ENCODE peak calls at places on chromosomes 3 and 15, in ten cellular contexts. L is G401; O is effector CD4-positive, alpha-beta T cell; E is cardiac fibroblast; Y is endothelial cell; Q is head of caudate nucleus; B is bronchial epithelial cell; R is foreskin melanocyte; P is fibroblast of lung; K is dorsolateral prefrontal cortex. M is an unnamed sample.
A peak's percentile ranks its signal among the peaks of the same experiment; 100 is the strongest.

GRCh38 chr3:8318002-8318649 is 183.5 kb upstream of the LMCD1 start:
- DNase-seq in L (peak; percentile 6), O (no peak), E (peak; percentile 11), Y (no peak), Q (no peak), B (no peak), R (no peak), P (peak; percentile 40), K (no peak), M (no peak)

GRCh38 chr3:19457449-19457848 is 309.1 kb downstream of the KCNH8 start:
- DNase-seq in L (no peak), O (no peak), E (no peak), Y (no peak), Q (no peak), B (peak; percentile 98), R (peak; percentile 11), P (no peak), K (no peak), M (peak; percentile 2)

GRCh38 chr3:170726976-170727661 is 141.2 kb upstream of the SLC7A14 start:
- DNase-seq in L (no peak), O (no peak), E (peak; percentile 97), Y (no peak), Q (no peak), B (peak; percentile 91), R (no peak), P (peak; percentile 92), K (no peak), M (peak; percentile 83)

GRCh38 chr3:172209333-172210321 is 170.2 kb downstream of the FNDC3B start:
- DNase-seq in L (no peak), O (no peak), E (no peak), Y (no peak), Q (no peak), B (no peak), R (no peak), P (no peak), K (no peak), M (no peak)

GRCh38 chr15:29883126-29883525 is 60.9 kb upstream of the TJP1 start:
- DNase-seq in L (no peak), O (no peak), E (no peak), Y (no peak), Q (no peak), B (no peak), R (no peak), P (peak; percentile 47), K (no peak), M (no peak)

GRCh38 chr15:60400957-60401356 is 3.2 kb upstream of the ANXA2 start:
- DNase-seq in L (no peak), O (no peak), E (no peak), Y (no peak), Q (no peak), B (no peak), R (no peak), P (no peak), K (no peak), M (no peak)

GRCh38 chr3:151787626-151788025 is 26.3 kb upstream of the AADAC start:
- DNase-seq in L (no peak), O (no peak), E (peak; percentile 40), Y (no peak), Q (no peak), B (peak; percentile 55), R (no peak), P (no peak), K (no peak), M (no peak)

GRCh38 chr15:67149068-67149841 is 83.9 kb downstream of the SMAD3 start:
- DNase-seq in L (no peak), O (no peak), E (no peak), Y (no peak), Q (peak; percentile 38), B (peak; percentile 29), R (peak; percentile 86), P (no peak), K (no peak), M (no peak)

GRCh38 chr15:79168922-79169322 is 78.3 kb upstream of the RASGRF1 start:
- DNase-seq in L (no peak), O (no peak), E (peak; percentile 59), Y (peak; percentile 15), Q (peak; percentile 75), B (peak; percentile 74), R (peak; percentile 25), P (no peak), K (peak; percentile 60), M (no peak)

GRCh38 chr3:195061756-195062655 is 209.0 kb downstream of the XXYLT1 start:
- DNase-seq in L (no peak), O (no peak), E (no peak), Y (no peak), Q (no peak), B (no peak), R (no peak), P (no peak), K (no peak), M (no peak)

GRCh38 chr3:13079051-13079450 is 5.8 kb upstream of the IQSEC1 start:
- DNase-seq in L (peak; percentile 71), O (no peak), E (no peak), Y (no peak), Q (no peak), B (peak; percentile 5), R (no peak), P (no peak), K (no peak), M (no peak)

GRCh38 chr15:51863131-51863530 is 33.7 kb downstream of the TMOD3 start:
- DNase-seq in L (peak; percentile 86), O (no peak), E (no peak), Y (no peak), Q (no peak), B (no peak), R (no peak), P (no peak), K (no peak), M (no peak)

GRCh38 chr3:187858711-187859110 is 113.4 kb upstream of the BCL6 start:
- DNase-seq in L (no peak), O (no peak), E (no peak), Y (no peak), Q (no peak), B (no peak), R (no peak), P (no peak), K (no peak), M (no peak)

GRCh38 chr3:53941945-53942344 is 50.3 kb upstream of the SELENOK start:
- DNase-seq in L (peak; percentile 9), O (no peak), E (peak; percentile 13), Y (no peak), Q (no peak), B (peak; percentile 12), R (no peak), P (no peak), K (no peak), M (no peak)

GRCh38 chr3:72092778-72093177 is 307.8 kb upstream of the PROK2 start:
- DNase-seq in L (no peak), O (no peak), E (peak; percentile 8), Y (no peak), Q (no peak), B (no peak), R (no peak), P (no peak), K (no peak), M (no peak)

M was measured in RWPE1.